ENCODE peak calls at places on chromosomes 11 and 22, in four cellular contexts. N is effector CD4-positive, alpha-beta T cell; T is fibroblast of mammary gland; Z is NCI-H2171. C is an unnamed sample.

GRCh38 chr22:45376703-45377102 is 36.7 kb downstream of the SMC1B start:
- DNase-seq in N (no peak), Z (no peak), T (peak), C (no peak)

GRCh38 chr22:23520875-23521441 is 59.1 kb downstream of the IGLL1 start:
- DNase-seq in T (peak), Z (peak), N (no peak), C (no peak)

GRCh38 chr11:116916872-116917271 is 79.5 kb upstream of the APOA1 start:
- DNase-seq in Z (no peak), N (no peak), T (no peak), C (no peak)

GRCh38 chr11:36015806-36016205 is 71.9 kb downstream of the LDLRAD3 start:
- DNase-seq in N (no peak), Z (no peak), T (peak), C (no peak)

GRCh38 chr11:102494216-102494615 is 36.3 kb downstream of the MMP7 start:
- DNase-seq in T (peak), Z (no peak), N (no peak), C (no peak)

GRCh38 chr22:26671317-26672059 is 14.1 kb downstream of the MIAT start:
- DNase-seq in N (peak), T (no peak), Z (peak), C (peak)

GRCh38 chr22:43005106-43005505 is 9.8 kb downstream of the PACSIN2 start:
- DNase-seq in Z (no peak), N (no peak), T (peak), C (no peak)

GRCh38 chr22:41532908-41533825 is 11.1 kb downstream of the POLR3H start:
- DNase-seq in T (peak), N (peak), Z (no peak), C (peak)

GRCh38 chr11:12222099-12222751 is 111.8 kb downstream of the MICAL2 start:
- DNase-seq in N (no peak), Z (no peak), T (no peak), C (no peak)

GRCh38 chr22:50531546-50532352 is 1.9 kb upstream of the TYMP start:
- DNase-seq in Z (peak), N (peak), T (peak), C (peak)

GRCh38 chr11:10405858-10406592 is 49.0 kb upstream of the AMPD3 start:
- DNase-seq in T (peak), Z (peak), N (peak), C (peak)

GRCh38 chr22:22935056-22935545 is 47.5 kb downstream of the IGLL5 start:
- DNase-seq in Z (no peak), T (no peak), N (no peak), C (no peak)

GRCh38 chr11:7098235-7098832 is 9.5 kb downstream of the RBMXL2 start:
- DNase-seq in T (peak), Z (no peak), N (no peak), C (peak)

GRCh38 chr11:88779551-88779950 is 286.2 kb downstream of the GRM5 start:
- DNase-seq in T (peak), N (no peak), Z (no peak), C (no peak)

GRCh38 chr11:69891421-69892236 is 72.4 kb upstream of the FGF3 start:
- DNase-seq in T (no peak), N (no peak), Z (no peak), C (no peak)

GRCh38 chr11:17719940-17720795 is 797 bp downstream of the MYOD1 start:
- DNase-seq in N (no peak), Z (no peak), T (peak), C (no peak)

GRCh38 chr22:47164514-47165337 is 402.3 kb downstream of the TBC1D22A start:
- DNase-seq in T (no peak), N (no peak), Z (no peak), C (no peak)

GRCh38 chr11:134750619-134751018 is 338.6 kb upstream of the B3GAT1 start:
- DNase-seq in T (no peak), Z (no peak), N (no peak), C (no peak)

GRCh38 chr22:37747090-37747714 is 50.4 kb downstream of the TRIOBP start:
- DNase-seq in Z (no peak), N (no peak), T (peak), C (no peak)

C was measured in GM13976.